ENCODE peak calls at places on chromosomes 2 and 18, in nine cellular contexts. One of them, this sample, is unnamed.
A peak's percentile ranks its signal among the peaks of the same experiment; 100 is the strongest.

GRCh38 chr18:60064271-60064670 is 164.5 kb downstream of the PMAIP1 start:
- DNase-seq in fibroblast of mammary gland: peak; percentile 51
- DNase-seq in GM12865: no peak
- DNase-seq in cardiac fibroblast: no peak
- DNase-seq in tibial nerve: no peak
- DNase-seq in heart right ventricle: no peak
- DNase-seq in colonic mucosa: no peak
- DNase-seq in B cell: no peak
- DNase-seq in MCF 10A: no peak
- DNase-seq in this sample: no peak

GRCh38 chr2:128206245-128206644 is 112.4 kb downstream of the HS6ST1 start:
- DNase-seq in MCF 10A: no peak
- DNase-seq in cardiac fibroblast: no peak
- DNase-seq in GM12865: no peak
- DNase-seq in tibial nerve: no peak
- DNase-seq in fibroblast of mammary gland: no peak
- DNase-seq in colonic mucosa: no peak
- DNase-seq in heart right ventricle: no peak
- DNase-seq in B cell: no peak
- DNase-seq in this sample: no peak

GRCh38 chr2:133167990-133168389 is 400.3 kb downstream of the NCKAP5 start:
- DNase-seq in GM12865: no peak
- DNase-seq in heart right ventricle: no peak
- DNase-seq in cardiac fibroblast: no peak
- DNase-seq in colonic mucosa: no peak
- DNase-seq in B cell: no peak
- DNase-seq in tibial nerve: no peak
- DNase-seq in MCF 10A: no peak
- DNase-seq in fibroblast of mammary gland: no peak
- DNase-seq in this sample: no peak

GRCh38 chr2:11610624-11611242 is 59.3 kb downstream of the NTSR2 start:
- DNase-seq in colonic mucosa: no peak
- DNase-seq in fibroblast of mammary gland: no peak
- DNase-seq in MCF 10A: no peak
- DNase-seq in tibial nerve: no peak
- DNase-seq in heart right ventricle: no peak
- DNase-seq in GM12865: no peak
- DNase-seq in B cell: no peak
- DNase-seq in cardiac fibroblast: no peak
- DNase-seq in this sample: no peak

GRCh38 chr2:223442874-223443273 is 159.3 kb downstream of the SCG2 start:
- DNase-seq in cardiac fibroblast: peak; percentile 34
- DNase-seq in tibial nerve: no peak
- DNase-seq in colonic mucosa: no peak
- DNase-seq in GM12865: no peak
- DNase-seq in B cell: no peak
- DNase-seq in fibroblast of mammary gland: no peak
- DNase-seq in heart right ventricle: no peak
- DNase-seq in MCF 10A: no peak
- DNase-seq in this sample: no peak

GRCh38 chr2:183070942-183071844 is 7.4 kb upstream of the DUSP19 start:
- DNase-seq in GM12865: peak; percentile 35
- DNase-seq in fibroblast of mammary gland: peak; percentile 43
- DNase-seq in tibial nerve: peak; percentile 13
- DNase-seq in MCF 10A: peak; percentile 8
- DNase-seq in cardiac fibroblast: peak; percentile 64
- DNase-seq in heart right ventricle: peak; percentile 15
- DNase-seq in colonic mucosa: peak; percentile 56
- DNase-seq in B cell: no peak
- DNase-seq in this sample: no peak

GRCh38 chr2:23635666-23636340 is 250.8 kb downstream of the KLHL29 start:
- DNase-seq in tibial nerve: no peak
- DNase-seq in colonic mucosa: no peak
- DNase-seq in GM12865: no peak
- DNase-seq in MCF 10A: no peak
- DNase-seq in heart right ventricle: no peak
- DNase-seq in fibroblast of mammary gland: no peak
- DNase-seq in cardiac fibroblast: no peak
- DNase-seq in B cell: no peak
- DNase-seq in this sample: no peak

GRCh38 chr18:38115201-38115600 is 549.6 kb upstream of the CELF4 start:
- DNase-seq in cardiac fibroblast: no peak
- DNase-seq in MCF 10A: no peak
- DNase-seq in colonic mucosa: no peak
- DNase-seq in B cell: no peak
- DNase-seq in heart right ventricle: no peak
- DNase-seq in fibroblast of mammary gland: no peak
- DNase-seq in GM12865: no peak
- DNase-seq in tibial nerve: no peak
- DNase-seq in this sample: no peak

DNA sequence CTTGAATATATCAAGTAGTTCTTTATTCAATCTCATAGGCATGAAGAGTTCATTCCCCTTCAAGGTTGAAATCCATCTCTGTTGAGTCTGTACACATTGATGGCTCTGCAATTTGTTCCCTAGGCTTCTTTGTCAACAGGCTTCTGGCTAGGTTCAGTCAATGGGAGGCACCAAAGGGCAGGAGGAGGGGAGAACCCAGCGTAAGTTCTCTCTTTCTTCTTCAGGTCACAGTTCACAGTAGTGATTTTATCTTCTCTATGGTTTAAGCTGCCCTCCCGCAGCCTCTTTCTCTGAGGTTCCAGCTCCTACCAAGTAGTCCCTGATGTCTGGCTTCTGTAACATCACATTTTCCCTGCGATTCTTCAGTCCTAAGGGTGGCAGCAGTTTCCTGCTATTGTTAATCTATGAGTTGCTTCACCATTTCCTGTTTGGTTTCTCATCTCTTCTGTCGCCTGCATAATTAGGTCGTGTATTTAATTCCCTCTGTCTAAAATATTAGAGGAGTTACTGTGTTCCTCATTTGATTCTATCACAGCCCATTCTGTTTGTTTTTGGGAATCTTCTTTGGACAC is 107.4 kb downstream of the CPO start:
- DNase-seq in MCF 10A: peak; percentile 41
- DNase-seq in heart right ventricle: no peak
- DNase-seq in B cell: peak; percentile 48
- DNase-seq in GM12865: peak; percentile 29
- DNase-seq in tibial nerve: peak; percentile 14
- DNase-seq in fibroblast of mammary gland: peak; percentile 38
- DNase-seq in colonic mucosa: no peak
- DNase-seq in cardiac fibroblast: peak; percentile 74
- DNase-seq in this sample: no peak
- TF ChIP-seq CTCF in MCF 10A: no peak
- TF ChIP-seq CTCF in heart right ventricle: no peak
- TF ChIP-seq CTCF in B cell: no peak
- TF ChIP-seq CTCF in GM12865: peak; percentile 3
- TF ChIP-seq CTCF in tibial nerve: no peak
- TF ChIP-seq CTCF in fibroblast of mammary gland: no peak
- TF ChIP-seq CTCF in colonic mucosa: no peak
- TF ChIP-seq CTCF in cardiac fibroblast: no peak
- TF ChIP-seq CTCF in this sample: no peak

GRCh38 chr2:66582975-66583842 is 148.3 kb downstream of the MEIS1 start:
- DNase-seq in GM12865: no peak
- DNase-seq in B cell: no peak
- DNase-seq in MCF 10A: no peak
- DNase-seq in fibroblast of mammary gland: no peak
- DNase-seq in tibial nerve: no peak
- DNase-seq in cardiac fibroblast: no peak
- DNase-seq in colonic mucosa: no peak
- DNase-seq in heart right ventricle: no peak
- DNase-seq in this sample: no peak

GRCh38 chr2:66584011-66584410 is 149.1 kb downstream of the MEIS1 start:
- DNase-seq in cardiac fibroblast: no peak
- DNase-seq in GM12865: no peak
- DNase-seq in tibial nerve: no peak
- DNase-seq in colonic mucosa: no peak
- DNase-seq in MCF 10A: no peak
- DNase-seq in fibroblast of mammary gland: no peak
- DNase-seq in B cell: no peak
- DNase-seq in heart right ventricle: no peak
- DNase-seq in this sample: no peak

GRCh38 chr2:66582364-66582974 is 147.5 kb downstream of the MEIS1 start:
- DNase-seq in cardiac fibroblast: no peak
- DNase-seq in GM12865: no peak
- DNase-seq in tibial nerve: no peak
- DNase-seq in heart right ventricle: no peak
- DNase-seq in B cell: no peak
- DNase-seq in colonic mucosa: no peak
- DNase-seq in fibroblast of mammary gland: no peak
- DNase-seq in MCF 10A: no peak
- DNase-seq in this sample: no peak

GRCh38 chr2:66585616-66586015 is 150.7 kb downstream of the MEIS1 start:
- DNase-seq in cardiac fibroblast: no peak
- DNase-seq in tibial nerve: no peak
- DNase-seq in GM12865: no peak
- DNase-seq in B cell: no peak
- DNase-seq in heart right ventricle: no peak
- DNase-seq in colonic mucosa: no peak
- DNase-seq in MCF 10A: no peak
- DNase-seq in fibroblast of mammary gland: no peak
- DNase-seq in this sample: no peak

GRCh38 chr2:66587216-66587615 is 152.3 kb downstream of the MEIS1 start:
- DNase-seq in GM12865: no peak
- DNase-seq in colonic mucosa: no peak
- DNase-seq in heart right ventricle: no peak
- DNase-seq in B cell: no peak
- DNase-seq in tibial nerve: no peak
- DNase-seq in MCF 10A: peak; percentile 66
- DNase-seq in fibroblast of mammary gland: no peak
- DNase-seq in cardiac fibroblast: no peak
- DNase-seq in this sample: no peak
- TF ChIP-seq CTCF in GM12865: no peak
- TF ChIP-seq CTCF in colonic mucosa: no peak
- TF ChIP-seq CTCF in heart right ventricle: no peak
- TF ChIP-seq CTCF in B cell: no peak
- TF ChIP-seq CTCF in tibial nerve: no peak
- TF ChIP-seq CTCF in MCF 10A: peak; percentile 27
- TF ChIP-seq CTCF in fibroblast of mammary gland: peak; percentile 14
- TF ChIP-seq CTCF in cardiac fibroblast: peak; percentile 2
- TF ChIP-seq CTCF in this sample: no peak

DNA sequence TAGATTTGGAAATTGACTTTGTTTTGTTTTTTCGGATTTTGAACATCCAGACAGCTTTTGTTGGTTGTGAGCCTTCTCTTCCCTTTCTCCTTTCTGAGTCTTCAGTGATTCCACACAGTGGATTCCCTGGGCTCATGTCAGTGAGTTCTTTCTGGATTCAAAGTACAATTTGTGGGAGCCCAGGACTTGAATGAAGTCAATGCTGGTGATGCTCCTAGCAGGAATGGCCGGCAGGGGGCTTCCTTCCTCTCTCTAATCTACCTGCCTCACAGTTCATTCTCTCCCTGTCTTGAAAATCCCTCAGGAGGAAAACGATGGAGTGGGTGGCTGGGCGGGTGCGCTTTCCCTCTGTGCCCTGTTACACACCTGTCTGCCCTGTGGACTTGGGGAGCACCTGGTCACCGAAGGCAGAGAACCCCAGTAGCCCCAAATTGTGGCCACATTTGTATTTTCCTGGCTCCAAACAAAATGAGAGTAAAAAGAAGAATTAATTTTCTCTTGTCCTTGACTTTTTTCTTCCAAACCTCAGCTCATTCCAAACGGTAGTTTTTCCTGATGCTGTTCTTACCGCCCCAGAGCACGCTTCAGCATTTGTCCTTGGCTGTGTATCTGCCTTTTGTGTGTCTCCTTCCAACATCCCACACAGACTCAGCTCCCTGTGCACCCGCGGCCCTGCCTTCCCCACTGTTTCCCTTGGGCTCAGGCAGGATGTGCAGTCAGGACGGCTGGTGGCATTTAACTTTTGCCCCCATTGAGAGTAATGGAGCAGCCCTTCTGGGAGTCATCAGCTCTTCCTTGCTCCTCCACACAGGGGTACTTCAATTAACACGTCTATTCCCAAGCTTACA is 86.6 kb downstream of the MARCO start:
- DNase-seq in heart right ventricle: no peak
- DNase-seq in MCF 10A: peak; percentile 65
- DNase-seq in GM12865: peak; percentile 39
- DNase-seq in cardiac fibroblast: peak; percentile 45
- DNase-seq in B cell: no peak
- DNase-seq in tibial nerve: no peak
- DNase-seq in fibroblast of mammary gland: peak; percentile 42
- DNase-seq in colonic mucosa: peak; percentile 50
- DNase-seq in this sample: no peak
- TF ChIP-seq CTCF in heart right ventricle: no peak
- TF ChIP-seq CTCF in MCF 10A: peak; percentile 37
- TF ChIP-seq CTCF in GM12865: peak; percentile 57
- TF ChIP-seq CTCF in cardiac fibroblast: peak; percentile 57
- TF ChIP-seq CTCF in B cell: no peak
- TF ChIP-seq CTCF in tibial nerve: no peak
- TF ChIP-seq CTCF in fibroblast of mammary gland: peak; percentile 61
- TF ChIP-seq CTCF in colonic mucosa: peak; percentile 15
- TF ChIP-seq CTCF in this sample: no peak

GRCh38 chr2:2902551-2903216 is 474.9 kb downstream of the EIPR1 start:
- DNase-seq in fibroblast of mammary gland: no peak
- DNase-seq in colonic mucosa: no peak
- DNase-seq in cardiac fibroblast: no peak
- DNase-seq in B cell: no peak
- DNase-seq in GM12865: no peak
- DNase-seq in tibial nerve: no peak
- DNase-seq in heart right ventricle: no peak
- DNase-seq in MCF 10A: no peak
- DNase-seq in this sample: no peak
- TF ChIP-seq CTCF in fibroblast of mammary gland: no peak
- TF ChIP-seq CTCF in colonic mucosa: no peak
- TF ChIP-seq CTCF in cardiac fibroblast: no peak
- TF ChIP-seq CTCF in B cell: no peak
- TF ChIP-seq CTCF in GM12865: no peak
- TF ChIP-seq CTCF in tibial nerve: no peak
- TF ChIP-seq CTCF in heart right ventricle: no peak
- TF ChIP-seq CTCF in MCF 10A: no peak
- TF ChIP-seq CTCF in this sample: no peak